ENCODE peak calls at places on chromosome 20, in seven cellular contexts. One of them, this sample, is unnamed.

GRCh38 chr20:47146703-47147102 is 209.8 kb downstream of the ZMYND8 start:
- DNase-seq in GM23248: peak; percentile 63
- DNase-seq in cardiac muscle cell: peak; percentile 39
- DNase-seq in right lobe of liver: no peak
- DNase-seq in PC-9: peak; percentile 85
- DNase-seq in MM.1S: no peak
- DNase-seq in left lung: no peak
- DNase-seq in this sample: no peak

GRCh38 chr20:3847419-3847940 is 846 bp downstream of the MAVS start:
- DNase-seq in left lung: peak; percentile 50
- DNase-seq in GM23248: no peak
- DNase-seq in PC-9: no peak
- DNase-seq in MM.1S: no peak
- DNase-seq in right lobe of liver: no peak
- DNase-seq in cardiac muscle cell: no peak
- DNase-seq in this sample: no peak

GRCh38 chr20:3420211-3420707 is 12.8 kb upstream of the DNAAF9 start:
- DNase-seq in GM23248: peak; percentile 84
- DNase-seq in right lobe of liver: no peak
- DNase-seq in left lung: no peak
- DNase-seq in cardiac muscle cell: peak; percentile 88
- DNase-seq in MM.1S: no peak
- DNase-seq in PC-9: no peak
- DNase-seq in this sample: peak; percentile 5

GRCh38 chr20:9279905-9280304 is 211.0 kb downstream of the PLCB4 start:
- DNase-seq in cardiac muscle cell: no peak
- DNase-seq in left lung: no peak
- DNase-seq in MM.1S: no peak
- DNase-seq in GM23248: peak; percentile 11
- DNase-seq in right lobe of liver: no peak
- DNase-seq in PC-9: no peak
- DNase-seq in this sample: no peak

GRCh38 chr20:62473717-62474584 is 1.8 kb downstream of the GATA5 start:
- DNase-seq in right lobe of liver: no peak
- DNase-seq in MM.1S: no peak
- DNase-seq in left lung: no peak
- DNase-seq in PC-9: no peak
- DNase-seq in GM23248: no peak
- DNase-seq in cardiac muscle cell: no peak
- DNase-seq in this sample: no peak

GRCh38 chr20:35598899-35599775 is 16.5 kb upstream of the SPAG4 start:
- DNase-seq in MM.1S: no peak
- DNase-seq in right lobe of liver: peak; percentile 27
- DNase-seq in GM23248: no peak
- DNase-seq in PC-9: no peak
- DNase-seq in left lung: no peak
- DNase-seq in cardiac muscle cell: no peak
- DNase-seq in this sample: no peak

GRCh38 chr20:44218441-44218840 is 7.9 kb upstream of the OSER1 start:
- DNase-seq in cardiac muscle cell: no peak
- DNase-seq in right lobe of liver: no peak
- DNase-seq in GM23248: no peak
- DNase-seq in MM.1S: no peak
- DNase-seq in PC-9: no peak
- DNase-seq in left lung: no peak
- DNase-seq in this sample: peak; percentile 74

GRCh38 chr20:51759769-51760510 is 8.2 kb downstream of the ATP9A start:
- DNase-seq in PC-9: no peak
- DNase-seq in cardiac muscle cell: peak; percentile 9
- DNase-seq in right lobe of liver: no peak
- DNase-seq in MM.1S: no peak
- DNase-seq in left lung: no peak
- DNase-seq in GM23248: peak; percentile 14
- DNase-seq in this sample: no peak

GRCh38 chr20:4812216-4812615 is 90.5 kb downstream of the PRND start:
- DNase-seq in MM.1S: no peak
- DNase-seq in right lobe of liver: no peak
- DNase-seq in GM23248: no peak
- DNase-seq in left lung: no peak
- DNase-seq in cardiac muscle cell: no peak
- DNase-seq in PC-9: no peak
- DNase-seq in this sample: no peak

GRCh38 chr20:46647469-46647868 is 3.8 kb downstream of the SLC13A3 start:
- DNase-seq in cardiac muscle cell: no peak
- DNase-seq in left lung: no peak
- DNase-seq in GM23248: no peak
- DNase-seq in MM.1S: no peak
- DNase-seq in right lobe of liver: no peak
- DNase-seq in PC-9: no peak
- DNase-seq in this sample: no peak

GRCh38 chr20:39117486-39117885 is 155.3 kb downstream of the DHX35 start:
- DNase-seq in right lobe of liver: no peak
- DNase-seq in MM.1S: no peak
- DNase-seq in GM23248: peak; percentile 63
- DNase-seq in PC-9: no peak
- DNase-seq in left lung: no peak
- DNase-seq in cardiac muscle cell: peak; percentile 45
- DNase-seq in this sample: no peak

DNA sequence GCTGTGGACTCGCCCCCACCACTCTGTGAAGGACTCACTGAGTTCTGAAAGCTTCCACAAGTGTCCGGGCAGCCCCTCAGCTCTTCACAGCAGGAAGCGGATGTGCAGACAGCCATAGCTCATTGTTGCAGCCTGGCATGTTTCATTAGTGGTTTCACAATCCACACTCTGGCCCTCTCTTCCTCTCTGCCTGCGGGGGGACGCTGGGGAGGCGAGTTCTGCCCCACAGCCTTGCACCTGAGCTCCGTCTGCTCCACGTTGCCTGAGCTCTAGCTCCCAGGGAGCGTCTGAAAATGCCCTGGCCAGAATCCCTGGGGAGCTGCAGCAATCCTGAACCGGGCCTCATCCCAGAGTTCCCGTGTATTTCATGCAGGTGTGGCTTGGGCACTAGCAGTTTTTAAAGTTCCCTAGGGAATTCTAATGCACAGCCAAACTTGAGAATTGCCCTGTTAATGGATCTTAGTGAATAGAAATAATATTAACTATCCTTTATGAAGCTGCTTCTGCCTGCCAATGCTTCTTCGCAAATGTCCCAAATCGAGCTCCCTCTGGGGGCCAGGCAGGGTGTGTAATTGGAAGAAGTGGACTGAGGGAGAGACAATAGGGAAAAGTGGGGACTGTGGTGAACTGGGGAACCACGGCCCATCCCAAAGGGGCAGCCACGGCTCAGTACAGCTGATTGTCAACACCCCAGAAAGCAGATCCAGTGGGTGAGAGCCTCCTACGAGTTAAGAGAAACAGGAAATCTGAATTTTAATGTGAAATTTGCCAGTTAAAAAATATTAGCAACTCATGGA is 51.5 kb downstream of the CTCFL start:
- DNase-seq in PC-9: no peak
- DNase-seq in left lung: peak; percentile 85
- DNase-seq in cardiac muscle cell: peak; percentile 34
- DNase-seq in right lobe of liver: peak; percentile 71
- DNase-seq in GM23248: no peak
- DNase-seq in MM.1S: peak; percentile 86
- DNase-seq in this sample: no peak
- H3K4me1 ChIP-seq in PC-9: no peaks in the 10 kb centered on the region
- H3K4me1 ChIP-seq in left lung: peaks cover 3% of the 10 kb centered on the region
- H3K4me1 ChIP-seq in cardiac muscle cell: peaks cover 69% of the 10 kb centered on the region
- H3K4me1 ChIP-seq in right lobe of liver: no peaks in the 10 kb centered on the region
- H3K4me1 ChIP-seq in GM23248: no peaks in the 10 kb centered on the region
- H3K4me1 ChIP-seq in MM.1S: peaks cover 63% of the 10 kb centered on the region
- H3K4me1 ChIP-seq in this sample: peaks cover 30% of the 10 kb centered on the region

GRCh38 chr20:32989507-32990283 is 14.5 kb downstream of the SUN5 start:
- DNase-seq in left lung: no peak
- DNase-seq in GM23248: no peak
- DNase-seq in cardiac muscle cell: no peak
- DNase-seq in MM.1S: no peak
- DNase-seq in PC-9: no peak
- DNase-seq in right lobe of liver: no peak
- DNase-seq in this sample: no peak
- H3K36me3 ChIP-seq in left lung: no peaks in the 10 kb centered on the region
- H3K36me3 ChIP-seq in GM23248: no peaks in the 10 kb centered on the region
- H3K36me3 ChIP-seq in cardiac muscle cell: no peaks in the 10 kb centered on the region
- H3K36me3 ChIP-seq in MM.1S: no peaks in the 10 kb centered on the region
- H3K36me3 ChIP-seq in PC-9: no peaks in the 10 kb centered on the region
- H3K36me3 ChIP-seq in right lobe of liver: no peaks in the 10 kb centered on the region
- H3K36me3 ChIP-seq in this sample: no peaks in the 10 kb centered on the region

DNA sequence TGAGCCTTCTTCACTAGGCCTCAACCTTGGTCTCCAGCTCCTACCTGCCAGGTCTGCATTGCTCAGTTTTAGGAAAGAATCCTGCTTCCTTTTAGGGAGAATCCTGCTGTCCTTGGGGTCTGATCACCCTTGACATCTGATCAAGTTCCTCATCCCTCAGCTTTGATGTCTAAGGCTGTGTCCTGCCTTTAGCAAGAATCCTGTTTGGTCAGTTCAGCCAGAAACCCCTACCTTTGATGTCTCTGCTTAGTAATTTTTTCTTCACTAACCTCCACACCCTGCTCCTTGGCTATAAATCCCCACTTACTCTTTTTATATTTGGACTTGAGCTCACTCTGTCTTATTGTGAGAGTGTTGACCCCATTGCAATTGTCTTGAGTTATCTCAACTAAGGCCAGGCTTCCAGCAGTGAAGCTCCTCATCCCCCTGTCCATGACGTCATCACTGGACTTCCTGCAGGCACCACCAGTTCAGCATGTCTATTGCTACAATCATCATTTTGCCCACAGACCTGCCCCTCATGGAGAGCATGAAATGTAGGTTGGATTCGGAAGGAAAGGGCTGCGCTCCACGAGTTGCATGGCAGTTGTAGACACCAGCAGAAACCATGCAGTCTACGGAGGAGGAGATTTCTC is 4.7 kb upstream of the CST5 start:
- DNase-seq in GM23248: no peak
- DNase-seq in left lung: no peak
- DNase-seq in right lobe of liver: no peak
- DNase-seq in MM.1S: no peak
- DNase-seq in cardiac muscle cell: no peak
- DNase-seq in PC-9: peak; percentile 34
- DNase-seq in this sample: no peak
- H3K27ac ChIP-seq in GM23248: no peak overlapping the region
- H3K27ac ChIP-seq in left lung: no peak overlapping the region
- H3K27ac ChIP-seq in right lobe of liver: no peak overlapping the region
- H3K27ac ChIP-seq in MM.1S: no peak overlapping the region
- H3K27ac ChIP-seq in cardiac muscle cell: no peak overlapping the region
- H3K27ac ChIP-seq in PC-9: peak overlapping the region; percentile 76
- H3K27ac ChIP-seq in this sample: no peak overlapping the region

GRCh38 chr20:31712112-31712553 is 10.5 kb downstream of the BCL2L1 start:
- DNase-seq in GM23248: no peak
- DNase-seq in cardiac muscle cell: peak; percentile 47
- DNase-seq in left lung: no peak
- DNase-seq in MM.1S: peak; percentile 59
- DNase-seq in PC-9: no peak
- DNase-seq in right lobe of liver: no peak
- DNase-seq in this sample: no peak
- H3K4me1 ChIP-seq in GM23248: peaks cover 52% of the 10 kb centered on the region
- H3K4me1 ChIP-seq in cardiac muscle cell: peaks cover 18% of the 10 kb centered on the region
- H3K4me1 ChIP-seq in left lung: peaks cover 72% of the 10 kb centered on the region
- H3K4me1 ChIP-seq in MM.1S: peaks cover 76% of the 10 kb centered on the region
- H3K4me1 ChIP-seq in PC-9: peaks cover 97% of the 10 kb centered on the region
- H3K4me1 ChIP-seq in right lobe of liver: peaks cover 12% of the 10 kb centered on the region
- H3K4me1 ChIP-seq in this sample: peaks cover 12% of the 10 kb centered on the region

DNA sequence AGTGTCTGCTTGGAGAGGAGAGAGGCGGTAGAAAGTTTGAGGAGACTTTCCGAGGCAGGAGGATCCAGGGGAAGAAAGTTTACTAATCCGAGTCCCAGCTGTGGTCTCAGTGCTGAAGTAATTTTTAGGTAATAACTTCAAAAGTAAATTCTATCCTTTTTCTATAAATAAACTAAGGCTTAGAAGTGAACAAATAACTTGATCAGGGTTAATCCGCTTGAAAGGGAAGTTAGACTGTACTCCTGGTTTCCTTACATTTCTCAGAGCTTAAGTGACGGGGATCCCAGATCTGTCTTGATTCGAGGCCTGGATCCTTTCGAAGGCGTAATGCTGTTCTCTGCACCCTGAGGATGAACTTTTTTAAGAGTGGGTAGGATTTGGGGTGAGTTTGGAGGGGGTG is 2.6 kb downstream of the STK35 start:
- DNase-seq in PC-9: no peak
- DNase-seq in right lobe of liver: no peak
- DNase-seq in MM.1S: no peak
- DNase-seq in GM23248: no peak
- DNase-seq in left lung: no peak
- DNase-seq in cardiac muscle cell: no peak
- DNase-seq in this sample: no peak
- H3K36me3 ChIP-seq in PC-9: peaks cover 9% of the 10 kb centered on the region
- H3K36me3 ChIP-seq in right lobe of liver: peaks cover 10% of the 10 kb centered on the region
- H3K36me3 ChIP-seq in MM.1S: peaks cover 8% of the 10 kb centered on the region
- H3K36me3 ChIP-seq in GM23248: peaks cover 9% of the 10 kb centered on the region
- H3K36me3 ChIP-seq in left lung: no peaks in the 10 kb centered on the region
- H3K36me3 ChIP-seq in cardiac muscle cell: peaks cover 3% of the 10 kb centered on the region
- H3K36me3 ChIP-seq in this sample: peaks cover 23% of the 10 kb centered on the region

GRCh38 chr20:54004397-54004940 is 65.9 kb downstream of the BCAS1 start:
- DNase-seq in right lobe of liver: no peak
- DNase-seq in GM23248: no peak
- DNase-seq in cardiac muscle cell: no peak
- DNase-seq in MM.1S: peak; percentile 89
- DNase-seq in PC-9: no peak
- DNase-seq in left lung: no peak
- DNase-seq in this sample: no peak
- H3K27ac ChIP-seq in right lobe of liver: no peak overlapping the region
- H3K27ac ChIP-seq in GM23248: no peak overlapping the region
- H3K27ac ChIP-seq in cardiac muscle cell: no peak overlapping the region
- H3K27ac ChIP-seq in MM.1S: peak overlapping the region; percentile 88
- H3K27ac ChIP-seq in PC-9: no peak overlapping the region
- H3K27ac ChIP-seq in left lung: no peak overlapping the region
- H3K27ac ChIP-seq in this sample: no peak overlapping the region

GRCh38 chr20:57713505-57713903 is 3.7 kb upstream of the PMEPA1 start:
- DNase-seq in left lung: no peak
- DNase-seq in GM23248: peak; percentile 83
- DNase-seq in right lobe of liver: no peak
- DNase-seq in cardiac muscle cell: no peak
- DNase-seq in MM.1S: no peak
- DNase-seq in PC-9: no peak
- DNase-seq in this sample: no peak
- H3K4me1 ChIP-seq in left lung: peaks cover 21% of the 10 kb centered on the region
- H3K4me1 ChIP-seq in GM23248: peaks cover 52% of the 10 kb centered on the region
- H3K4me1 ChIP-seq in right lobe of liver: no peaks in the 10 kb centered on the region
- H3K4me1 ChIP-seq in cardiac muscle cell: peaks cover 7% of the 10 kb centered on the region
- H3K4me1 ChIP-seq in MM.1S: peaks cover 9% of the 10 kb centered on the region
- H3K4me1 ChIP-seq in PC-9: peaks cover 59% of the 10 kb centered on the region
- H3K4me1 ChIP-seq in this sample: peaks cover 23% of the 10 kb centered on the region